ENCODE peak calls at places on chromosomes 12 and 14, in nine cellular contexts. One of them, this sample, is unnamed.

GRCh38 chr12:12333980-12334709 is 15.9 kb downstream of the MANSC1 start:
- DNase-seq in astrocyte of the spinal cord: peak; percentile 32
- DNase-seq in heart right ventricle: peak; percentile 32
- DNase-seq in esophagus muscularis mucosa: no peak
- DNase-seq in AG10803: peak; percentile 44
- DNase-seq in pancreas: peak; percentile 42
- DNase-seq in bronchial epithelial cell: no peak
- DNase-seq in fibroblast of the aortic adventitia: peak; percentile 49
- DNase-seq in choroid plexus epithelial cell: peak; percentile 59
- DNase-seq in this sample: peak; percentile 86

GRCh38 chr14:22168092-22168955 is 420.7 kb downstream of the DAD1 start:
- DNase-seq in astrocyte of the spinal cord: peak; percentile 41
- DNase-seq in heart right ventricle: no peak
- DNase-seq in esophagus muscularis mucosa: no peak
- DNase-seq in AG10803: no peak
- DNase-seq in pancreas: no peak
- DNase-seq in bronchial epithelial cell: no peak
- DNase-seq in fibroblast of the aortic adventitia: no peak
- DNase-seq in choroid plexus epithelial cell: peak; percentile 65
- DNase-seq in this sample: no peak

GRCh38 chr12:76290963-76291859 is 57.0 kb downstream of the BBS10 start:
- DNase-seq in astrocyte of the spinal cord: no peak
- DNase-seq in heart right ventricle: no peak
- DNase-seq in esophagus muscularis mucosa: no peak
- DNase-seq in AG10803: no peak
- DNase-seq in pancreas: no peak
- DNase-seq in bronchial epithelial cell: no peak
- DNase-seq in fibroblast of the aortic adventitia: no peak
- DNase-seq in choroid plexus epithelial cell: no peak
- DNase-seq in this sample: no peak

GRCh38 chr12:27142102-27142721 is 59.8 kb upstream of the C12orf71 start:
- DNase-seq in astrocyte of the spinal cord: peak; percentile 77
- DNase-seq in heart right ventricle: peak; percentile 80
- DNase-seq in esophagus muscularis mucosa: no peak
- DNase-seq in AG10803: peak; percentile 77
- DNase-seq in pancreas: peak; percentile 63
- DNase-seq in bronchial epithelial cell: peak; percentile 78
- DNase-seq in fibroblast of the aortic adventitia: peak; percentile 93
- DNase-seq in choroid plexus epithelial cell: peak; percentile 92
- DNase-seq in this sample: peak; percentile 79

GRCh38 chr12:121811434-121812319 is 7.9 kb downstream of the SETD1B start:
- DNase-seq in astrocyte of the spinal cord: peak; percentile 71
- DNase-seq in heart right ventricle: peak; percentile 67
- DNase-seq in esophagus muscularis mucosa: no peak
- DNase-seq in AG10803: peak; percentile 57
- DNase-seq in pancreas: peak; percentile 64
- DNase-seq in bronchial epithelial cell: no peak
- DNase-seq in fibroblast of the aortic adventitia: peak; percentile 63
- DNase-seq in choroid plexus epithelial cell: peak; percentile 72
- DNase-seq in this sample: peak; percentile 65

GRCh38 chr14:68591786-68592185 is 201.1 kb downstream of the ZFP36L1 start:
- DNase-seq in astrocyte of the spinal cord: no peak
- DNase-seq in heart right ventricle: no peak
- DNase-seq in esophagus muscularis mucosa: no peak
- DNase-seq in AG10803: no peak
- DNase-seq in pancreas: no peak
- DNase-seq in bronchial epithelial cell: no peak
- DNase-seq in fibroblast of the aortic adventitia: no peak
- DNase-seq in choroid plexus epithelial cell: no peak
- DNase-seq in this sample: no peak

GRCh38 chr12:99911076-99911475 is 73.7 kb downstream of the ANKS1B start:
- DNase-seq in astrocyte of the spinal cord: peak; percentile 83
- DNase-seq in heart right ventricle: peak; percentile 27
- DNase-seq in esophagus muscularis mucosa: no peak
- DNase-seq in AG10803: peak; percentile 91
- DNase-seq in pancreas: no peak
- DNase-seq in bronchial epithelial cell: peak; percentile 53
- DNase-seq in fibroblast of the aortic adventitia: peak; percentile 95
- DNase-seq in choroid plexus epithelial cell: peak; percentile 78
- DNase-seq in this sample: no peak

GRCh38 chr12:123543541-123543940 is 10.0 kb upstream of the RILPL1 start:
- DNase-seq in astrocyte of the spinal cord: no peak
- DNase-seq in heart right ventricle: no peak
- DNase-seq in esophagus muscularis mucosa: no peak
- DNase-seq in AG10803: no peak
- DNase-seq in pancreas: no peak
- DNase-seq in bronchial epithelial cell: no peak
- DNase-seq in fibroblast of the aortic adventitia: no peak
- DNase-seq in choroid plexus epithelial cell: no peak
- DNase-seq in this sample: no peak

GRCh38 chr12:94510128-94510527 is 50.5 kb upstream of the CEP83 start:
- DNase-seq in astrocyte of the spinal cord: no peak
- DNase-seq in heart right ventricle: peak; percentile 24
- DNase-seq in esophagus muscularis mucosa: no peak
- DNase-seq in AG10803: no peak
- DNase-seq in pancreas: no peak
- DNase-seq in bronchial epithelial cell: no peak
- DNase-seq in fibroblast of the aortic adventitia: no peak
- DNase-seq in choroid plexus epithelial cell: no peak
- DNase-seq in this sample: no peak

GRCh38 chr12:31989571-31989970 is 30.4 kb downstream of the RESF1 start:
- DNase-seq in astrocyte of the spinal cord: no peak
- DNase-seq in heart right ventricle: no peak
- DNase-seq in esophagus muscularis mucosa: no peak
- DNase-seq in AG10803: no peak
- DNase-seq in pancreas: no peak
- DNase-seq in bronchial epithelial cell: no peak
- DNase-seq in fibroblast of the aortic adventitia: no peak
- DNase-seq in choroid plexus epithelial cell: no peak
- DNase-seq in this sample: no peak

GRCh38 chr12:132094269-132094891 is 49.7 kb downstream of the DDX51 start:
- DNase-seq in astrocyte of the spinal cord: no peak
- DNase-seq in heart right ventricle: no peak
- DNase-seq in esophagus muscularis mucosa: no peak
- DNase-seq in AG10803: no peak
- DNase-seq in pancreas: no peak
- DNase-seq in bronchial epithelial cell: no peak
- DNase-seq in fibroblast of the aortic adventitia: no peak
- DNase-seq in choroid plexus epithelial cell: no peak
- DNase-seq in this sample: no peak

GRCh38 chr12:4307593-4308333 is 13.2 kb upstream of the TIGAR start:
- DNase-seq in astrocyte of the spinal cord: peak; percentile 80
- DNase-seq in heart right ventricle: peak; percentile 70
- DNase-seq in esophagus muscularis mucosa: no peak
- DNase-seq in AG10803: peak; percentile 60
- DNase-seq in pancreas: peak; percentile 71
- DNase-seq in bronchial epithelial cell: peak; percentile 94
- DNase-seq in fibroblast of the aortic adventitia: peak; percentile 66
- DNase-seq in choroid plexus epithelial cell: peak; percentile 89
- DNase-seq in this sample: peak; percentile 42

GRCh38 chr12:124994435-124994975 is 1.1 kb downstream of the BRI3BP start:
- DNase-seq in astrocyte of the spinal cord: peak; percentile 37
- DNase-seq in heart right ventricle: no peak
- DNase-seq in esophagus muscularis mucosa: no peak
- DNase-seq in AG10803: no peak
- DNase-seq in pancreas: peak; percentile 45
- DNase-seq in bronchial epithelial cell: peak; percentile 20
- DNase-seq in fibroblast of the aortic adventitia: peak; percentile 4
- DNase-seq in choroid plexus epithelial cell: no peak
- DNase-seq in this sample: peak; percentile 74

GRCh38 chr12:8156845-8157244 is at the start of gene ZNF705A:
- DNase-seq in astrocyte of the spinal cord: peak; percentile 75
- DNase-seq in heart right ventricle: no peak
- DNase-seq in esophagus muscularis mucosa: no peak
- DNase-seq in AG10803: peak; percentile 51
- DNase-seq in pancreas: no peak
- DNase-seq in bronchial epithelial cell: peak; percentile 88
- DNase-seq in fibroblast of the aortic adventitia: peak; percentile 50
- DNase-seq in choroid plexus epithelial cell: peak; percentile 83
- DNase-seq in this sample: no peak

GRCh38 chr14:51305761-51306160 is 65.7 kb downstream of the TMX1 start:
- DNase-seq in astrocyte of the spinal cord: no peak
- DNase-seq in heart right ventricle: no peak
- DNase-seq in esophagus muscularis mucosa: no peak
- DNase-seq in AG10803: peak; percentile 21
- DNase-seq in pancreas: no peak
- DNase-seq in bronchial epithelial cell: no peak
- DNase-seq in fibroblast of the aortic adventitia: no peak
- DNase-seq in choroid plexus epithelial cell: no peak
- DNase-seq in this sample: no peak

GRCh38 chr12:51381226-51382079 is 9.8 kb downstream of the GALNT6 start:
- DNase-seq in astrocyte of the spinal cord: peak; percentile 54
- DNase-seq in heart right ventricle: peak; percentile 12
- DNase-seq in esophagus muscularis mucosa: no peak
- DNase-seq in AG10803: peak; percentile 35
- DNase-seq in pancreas: no peak
- DNase-seq in bronchial epithelial cell: no peak
- DNase-seq in fibroblast of the aortic adventitia: peak; percentile 72
- DNase-seq in choroid plexus epithelial cell: peak; percentile 67
- DNase-seq in this sample: no peak

GRCh38 chr14:56590535-56590951 is 10.9 kb downstream of the TMEM260 start:
- DNase-seq in astrocyte of the spinal cord: no peak
- DNase-seq in heart right ventricle: peak; percentile 4
- DNase-seq in esophagus muscularis mucosa: no peak
- DNase-seq in AG10803: no peak
- DNase-seq in pancreas: no peak
- DNase-seq in bronchial epithelial cell: no peak
- DNase-seq in fibroblast of the aortic adventitia: peak; percentile 2
- DNase-seq in choroid plexus epithelial cell: no peak
- DNase-seq in this sample: no peak
- H3K4me3 ChIP-seq in astrocyte of the spinal cord: no peak overlapping the region
- H3K4me3 ChIP-seq in heart right ventricle: no peak overlapping the region
- H3K4me3 ChIP-seq in esophagus muscularis mucosa: no peak overlapping the region
- H3K4me3 ChIP-seq in AG10803: no peak overlapping the region
- H3K4me3 ChIP-seq in pancreas: no peak overlapping the region
- H3K4me3 ChIP-seq in bronchial epithelial cell: no peak overlapping the region
- H3K4me3 ChIP-seq in fibroblast of the aortic adventitia: no peak overlapping the region
- H3K4me3 ChIP-seq in choroid plexus epithelial cell: no peak overlapping the region
- H3K4me3 ChIP-seq in this sample: no peak overlapping the region

DNA sequence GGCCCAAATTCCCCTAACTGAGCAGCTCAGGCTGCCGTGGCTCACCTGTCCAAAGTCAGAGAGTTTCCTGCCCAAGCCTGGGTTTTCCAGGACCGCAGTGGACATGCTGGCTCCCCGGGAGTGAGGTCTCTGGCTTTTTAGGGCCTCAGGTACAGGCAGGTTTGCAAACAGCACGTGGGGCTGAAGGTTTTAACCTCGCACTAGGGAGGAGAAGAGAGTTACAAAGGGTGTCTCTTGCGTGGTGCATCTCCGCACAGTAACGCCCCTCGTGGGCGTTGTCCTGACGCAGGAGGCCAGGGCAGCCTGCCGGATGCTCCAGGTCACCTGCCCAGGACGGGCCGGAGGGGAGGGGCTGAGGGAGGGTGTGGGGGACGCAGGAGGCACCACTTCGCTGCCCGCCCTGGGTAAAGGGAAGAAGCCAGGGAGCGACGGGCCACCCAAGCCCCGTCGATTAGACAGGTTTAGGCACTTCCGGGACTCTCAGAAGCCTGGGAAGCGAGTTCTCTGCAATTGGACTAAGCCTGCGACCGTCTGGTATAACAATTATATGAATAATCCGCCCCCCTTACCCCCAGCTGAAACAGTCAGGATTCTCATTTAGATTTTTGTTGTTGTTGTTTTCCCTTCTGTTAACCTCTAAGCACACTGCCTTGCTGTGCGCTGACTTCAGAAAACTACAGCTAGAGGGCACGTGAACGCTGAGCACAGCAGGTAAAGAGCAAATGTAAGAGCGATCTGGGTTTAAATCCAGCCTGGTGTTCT is at the start of gene PAH:
- DNase-seq in astrocyte of the spinal cord: no peak
- DNase-seq in heart right ventricle: no peak
- DNase-seq in esophagus muscularis mucosa: no peak
- DNase-seq in AG10803: no peak
- DNase-seq in pancreas: peak; percentile 55
- DNase-seq in bronchial epithelial cell: no peak
- DNase-seq in fibroblast of the aortic adventitia: no peak
- DNase-seq in choroid plexus epithelial cell: no peak
- DNase-seq in this sample: peak; percentile 47
- TF ChIP-seq CTCF in astrocyte of the spinal cord: no peak
- TF ChIP-seq CTCF in heart right ventricle: no peak
- TF ChIP-seq CTCF in esophagus muscularis mucosa: no peak
- TF ChIP-seq CTCF in AG10803: no peak
- TF ChIP-seq CTCF in pancreas: no peak
- TF ChIP-seq CTCF in bronchial epithelial cell: no peak
- TF ChIP-seq CTCF in fibroblast of the aortic adventitia: no peak
- TF ChIP-seq CTCF in choroid plexus epithelial cell: no peak
- TF ChIP-seq CTCF in this sample: peak; percentile 17

GRCh38 chr12:110557300-110557699 is 25.8 kb downstream of the PPTC7 start:
- DNase-seq in astrocyte of the spinal cord: no peak
- DNase-seq in heart right ventricle: no peak
- DNase-seq in esophagus muscularis mucosa: no peak
- DNase-seq in AG10803: no peak
- DNase-seq in pancreas: no peak
- DNase-seq in bronchial epithelial cell: no peak
- DNase-seq in fibroblast of the aortic adventitia: no peak
- DNase-seq in choroid plexus epithelial cell: no peak
- DNase-seq in this sample: no peak

GRCh38 chr12:110556705-110557104 is 26.4 kb downstream of the PPTC7 start:
- DNase-seq in astrocyte of the spinal cord: no peak
- DNase-seq in heart right ventricle: no peak
- DNase-seq in esophagus muscularis mucosa: no peak
- DNase-seq in AG10803: no peak
- DNase-seq in pancreas: no peak
- DNase-seq in bronchial epithelial cell: no peak
- DNase-seq in fibroblast of the aortic adventitia: no peak
- DNase-seq in choroid plexus epithelial cell: no peak
- DNase-seq in this sample: no peak

GRCh38 chr12:110554184-110554583 is 28.9 kb downstream of the PPTC7 start:
- DNase-seq in astrocyte of the spinal cord: no peak
- DNase-seq in heart right ventricle: no peak
- DNase-seq in esophagus muscularis mucosa: no peak
- DNase-seq in AG10803: no peak
- DNase-seq in pancreas: no peak
- DNase-seq in bronchial epithelial cell: no peak
- DNase-seq in fibroblast of the aortic adventitia: no peak
- DNase-seq in choroid plexus epithelial cell: no peak
- DNase-seq in this sample: no peak

GRCh38 chr12:110560048-110560447 is 23.1 kb downstream of the PPTC7 start:
- DNase-seq in astrocyte of the spinal cord: no peak
- DNase-seq in heart right ventricle: no peak
- DNase-seq in esophagus muscularis mucosa: no peak
- DNase-seq in AG10803: no peak
- DNase-seq in pancreas: no peak
- DNase-seq in bronchial epithelial cell: no peak
- DNase-seq in fibroblast of the aortic adventitia: no peak
- DNase-seq in choroid plexus epithelial cell: no peak
- DNase-seq in this sample: no peak

GRCh38 chr12:110555509-110556406 is 27.4 kb downstream of the PPTC7 start:
- DNase-seq in astrocyte of the spinal cord: peak; percentile 77
- DNase-seq in heart right ventricle: no peak
- DNase-seq in esophagus muscularis mucosa: no peak
- DNase-seq in AG10803: peak; percentile 86
- DNase-seq in pancreas: no peak
- DNase-seq in bronchial epithelial cell: peak; percentile 60
- DNase-seq in fibroblast of the aortic adventitia: peak; percentile 74
- DNase-seq in choroid plexus epithelial cell: peak; percentile 78
- DNase-seq in this sample: no peak
- H3K4me3 ChIP-seq in astrocyte of the spinal cord: no peak overlapping the region
- H3K4me3 ChIP-seq in heart right ventricle: no peak overlapping the region
- H3K4me3 ChIP-seq in esophagus muscularis mucosa: no peak overlapping the region
- H3K4me3 ChIP-seq in AG10803: peak overlapping the region; percentile 6
- H3K4me3 ChIP-seq in pancreas: no peak overlapping the region
- H3K4me3 ChIP-seq in bronchial epithelial cell: no peak overlapping the region
- H3K4me3 ChIP-seq in fibroblast of the aortic adventitia: no peak overlapping the region
- H3K4me3 ChIP-seq in choroid plexus epithelial cell: no peak overlapping the region
- H3K4me3 ChIP-seq in this sample: no peak overlapping the region

GRCh38 chr14:24708684-24709083 is 74.7 kb upstream of the GZMB start:
- DNase-seq in astrocyte of the spinal cord: no peak
- DNase-seq in heart right ventricle: no peak
- DNase-seq in esophagus muscularis mucosa: peak; percentile 64
- DNase-seq in AG10803: no peak
- DNase-seq in pancreas: no peak
- DNase-seq in bronchial epithelial cell: no peak
- DNase-seq in fibroblast of the aortic adventitia: no peak
- DNase-seq in choroid plexus epithelial cell: no peak
- DNase-seq in this sample: no peak
- TF ChIP-seq CTCF in astrocyte of the spinal cord: no peak
- TF ChIP-seq CTCF in heart right ventricle: no peak
- TF ChIP-seq CTCF in esophagus muscularis mucosa: no peak
- TF ChIP-seq CTCF in AG10803: no peak
- TF ChIP-seq CTCF in pancreas: no peak
- TF ChIP-seq CTCF in bronchial epithelial cell: no peak
- TF ChIP-seq CTCF in fibroblast of the aortic adventitia: no peak
- TF ChIP-seq CTCF in choroid plexus epithelial cell: no peak
- TF ChIP-seq CTCF in this sample: no peak